ENCODE peak calls at places on chromosome 12, in four cellular contexts. N is HS-27A; Z is NCI-H2081; R is stimulated activated effector memory CD8-positive, alpha-beta T cell treated with anti-CD3 and anti-CD28 coated beads, Interleukin-12 subunit alpha, Interleukin-12 subunit beta, amount 100 ng/mL, for 72 hours. Y is an unnamed sample.

GRCh38 chr12:30106204-30106603 is 322.5 kb upstream of the TMTC1 start:
- DNase-seq in R (no peak), N (no peak), Z (no peak), Y (no peak)

GRCh38 chr12:57832966-57833365 is 13.6 kb downstream of the CTDSP2 start:
- DNase-seq in R (no peak), Z (no peak), N (no peak), Y (no peak)

GRCh38 chr12:42735869-42736361 is 146.4 kb upstream of the PRICKLE1 start:
- DNase-seq in N (no peak), R (no peak), Z (no peak), Y (no peak)

GRCh38 chr12:31752450-31752849 is 23.6 kb upstream of the AMN1 start:
- DNase-seq in R (no peak), N (no peak), Z (no peak), Y (no peak)

GRCh38 chr12:128971802-128972201 is 118.5 kb downstream of the GLT1D1 start:
- DNase-seq in N (no peak), R (no peak), Z (peak; percentile 61), Y (peak; percentile 24)

GRCh38 chr12:5796171-5797091 is 148.6 kb downstream of the ANO2 start:
- DNase-seq in R (no peak), Z (no peak), N (no peak), Y (no peak)

GRCh38 chr12:10632226-10632625 is 18.8 kb upstream of the MAGOHB start:
- DNase-seq in R (no peak), N (no peak), Z (no peak), Y (no peak)

GRCh38 chr12:78081590-78082314 is 251.1 kb downstream of the NAV3 start:
- DNase-seq in Z (no peak), N (no peak), R (no peak), Y (no peak)

GRCh38 chr12:55132816-55133215 is 6.6 kb downstream of the OR9K2 start:
- DNase-seq in N (no peak), R (no peak), Z (no peak), Y (no peak)

GRCh38 chr12:70091021-70091521 is 152.2 kb upstream of the CNOT2 start:
- DNase-seq in N (no peak), R (no peak), Z (no peak), Y (no peak)

GRCh38 chr12:88870000-88870737 is 289.9 kb upstream of the KITLG start:
- DNase-seq in Z (no peak), N (no peak), R (no peak), Y (no peak)

GRCh38 chr12:40911676-40912075 is 219.4 kb downstream of the CNTN1 start:
- DNase-seq in Z (no peak), N (no peak), R (no peak), Y (no peak)

GRCh38 chr12:58412466-58412865 is 471.1 kb downstream of the ATP23 start:
- DNase-seq in Z (no peak), R (no peak), N (no peak), Y (no peak)

GRCh38 chr12:130097342-130097741 is 64.9 kb upstream of the FZD10 start:
- DNase-seq in N (no peak), R (no peak), Z (no peak), Y (no peak)

GRCh38 chr12:105343836-105344235 is 13.3 kb downstream of the C12orf75 start:
- DNase-seq in R (no peak), N (no peak), Z (peak; percentile 99), Y (no peak)

GRCh38 chr12:105069936-105070702 is 14.1 kb downstream of the ALDH1L2 start:
- DNase-seq in Z (no peak), N (no peak), R (no peak), Y (no peak)

GRCh38 chr12:71877335-71878121 is 38.0 kb downstream of the TBC1D15 start:
- DNase-seq in N (no peak), Z (no peak), R (no peak), Y (no peak)

Y was measured in NCI-H526.